ENCODE peak calls at places on chromosomes 13 and 19, in five cellular contexts. One of them, this sample, is unnamed.

GRCh38 chr13:39597828-39598227 is 5.2 kb downstream of the LHFPL6 start:
- DNase-seq in H9: no peak
- DNase-seq in endodermal cell: no peak
- DNase-seq in AG04450: no peak
- DNase-seq in CD4-positive, alpha-beta T cell: no peak
- DNase-seq in this sample: no peak

GRCh38 chr19:7637374-7638256 is 705 bp downstream of the STXBP2 start:
- DNase-seq in H9: no peak
- DNase-seq in endodermal cell: no peak
- DNase-seq in AG04450: no peak
- DNase-seq in CD4-positive, alpha-beta T cell: no peak
- DNase-seq in this sample: no peak

GRCh38 chr19:8208710-8209110 is 460 bp upstream of the CERS4 start:
- DNase-seq in H9: no peak
- DNase-seq in endodermal cell: no peak
- DNase-seq in AG04450: no peak
- DNase-seq in CD4-positive, alpha-beta T cell: no peak
- DNase-seq in this sample: peak

GRCh38 chr19:13169769-13170168 is 19.6 kb downstream of the IER2 start:
- DNase-seq in H9: no peak
- DNase-seq in endodermal cell: no peak
- DNase-seq in AG04450: no peak
- DNase-seq in CD4-positive, alpha-beta T cell: no peak
- DNase-seq in this sample: no peak

GRCh38 chr13:32538234-32538620 is 368 bp downstream of the N4BP2L2 start:
- DNase-seq in H9: no peak
- DNase-seq in endodermal cell: no peak
- DNase-seq in AG04450: no peak
- DNase-seq in CD4-positive, alpha-beta T cell: no peak
- DNase-seq in this sample: no peak

GRCh38 chr13:74039154-74039553 is 95.0 kb downstream of the KLF12 start:
- DNase-seq in H9: no peak
- DNase-seq in endodermal cell: no peak
- DNase-seq in AG04450: no peak
- DNase-seq in CD4-positive, alpha-beta T cell: no peak
- DNase-seq in this sample: no peak

GRCh38 chr13:58376349-58376748 is 744.8 kb downstream of the PCDH17 start:
- DNase-seq in H9: no peak
- DNase-seq in endodermal cell: no peak
- DNase-seq in AG04450: no peak
- DNase-seq in CD4-positive, alpha-beta T cell: no peak
- DNase-seq in this sample: no peak

GRCh38 chr19:40771101-40771539 is 4.2 kb upstream of the MIA start:
- DNase-seq in H9: no peak
- DNase-seq in endodermal cell: no peak
- DNase-seq in AG04450: no peak
- DNase-seq in CD4-positive, alpha-beta T cell: no peak
- DNase-seq in this sample: no peak

GRCh38 chr13:45384474-45385174 is 33.5 kb downstream of the SLC25A30 start:
- DNase-seq in H9: no peak
- DNase-seq in endodermal cell: no peak
- DNase-seq in AG04450: no peak
- DNase-seq in CD4-positive, alpha-beta T cell: no peak
- DNase-seq in this sample: no peak

GRCh38 chr13:110957181-110957884 is 42.5 kb upstream of the ANKRD10 start:
- DNase-seq in H9: no peak
- DNase-seq in endodermal cell: peak
- DNase-seq in AG04450: no peak
- DNase-seq in CD4-positive, alpha-beta T cell: no peak
- DNase-seq in this sample: no peak

GRCh38 chr19:41401483-41401882 is 3.9 kb downstream of the BCKDHA start:
- DNase-seq in H9: no peak
- DNase-seq in endodermal cell: no peak
- DNase-seq in AG04450: no peak
- DNase-seq in CD4-positive, alpha-beta T cell: no peak
- DNase-seq in this sample: no peak

GRCh38 chr13:22311734-22312404 is 641.0 kb downstream of the FGF9 start:
- DNase-seq in H9: peak
- DNase-seq in endodermal cell: peak
- DNase-seq in AG04450: no peak
- DNase-seq in CD4-positive, alpha-beta T cell: no peak
- DNase-seq in this sample: no peak

GRCh38 chr19:52343548-52343947 is 7.5 kb downstream of the ZNF610 start:
- DNase-seq in H9: peak
- DNase-seq in endodermal cell: peak
- DNase-seq in AG04450: no peak
- DNase-seq in CD4-positive, alpha-beta T cell: peak
- DNase-seq in this sample: peak

GRCh38 chr19:2315818-2316353 is 7.9 kb upstream of the LINGO3 start:
- DNase-seq in H9: peak
- DNase-seq in endodermal cell: peak
- DNase-seq in AG04450: no peak
- DNase-seq in CD4-positive, alpha-beta T cell: no peak
- DNase-seq in this sample: peak

GRCh38 chr19:8663920-8664670 is 33.7 kb downstream of the NFILZ start:
- DNase-seq in H9: peak
- DNase-seq in endodermal cell: no peak
- DNase-seq in AG04450: no peak
- DNase-seq in CD4-positive, alpha-beta T cell: peak
- DNase-seq in this sample: no peak

GRCh38 chr19:1825909-1826556 is 14.0 kb upstream of the ATP8B3 start:
- DNase-seq in H9: peak
- DNase-seq in endodermal cell: peak
- DNase-seq in AG04450: peak
- DNase-seq in CD4-positive, alpha-beta T cell: peak
- DNase-seq in this sample: no peak

GRCh38 chr19:35118268-35119026 is 2.8 kb downstream of the FXYD3 start:
- DNase-seq in H9: no peak
- DNase-seq in endodermal cell: no peak
- DNase-seq in AG04450: no peak
- DNase-seq in CD4-positive, alpha-beta T cell: no peak
- DNase-seq in this sample: no peak

GRCh38 chr13:101514695-101515275 is 62.3 kb downstream of the ITGBL1 start:
- DNase-seq in H9: no peak
- DNase-seq in endodermal cell: peak
- DNase-seq in AG04450: peak
- DNase-seq in CD4-positive, alpha-beta T cell: no peak
- DNase-seq in this sample: no peak

GRCh38 chr13:100349594-100349993 is 239.0 kb downstream of the GGACT start:
- DNase-seq in H9: no peak
- DNase-seq in endodermal cell: no peak
- DNase-seq in AG04450: no peak
- DNase-seq in CD4-positive, alpha-beta T cell: no peak
- DNase-seq in this sample: no peak

GRCh38 chr13:114115191-114115671 is 17.2 kb downstream of the RASA3 start:
- DNase-seq in H9: no peak
- DNase-seq in endodermal cell: peak
- DNase-seq in AG04450: peak
- DNase-seq in CD4-positive, alpha-beta T cell: peak
- DNase-seq in this sample: no peak

GRCh38 chr19:277581-278165 is 13.5 kb downstream of the PLPP2 start:
- DNase-seq in H9: peak
- DNase-seq in endodermal cell: peak
- DNase-seq in AG04450: no peak
- DNase-seq in CD4-positive, alpha-beta T cell: no peak
- DNase-seq in this sample: no peak

GRCh38 chr19:49594157-49595005 is 3.4 kb downstream of the PRR12 start:
- DNase-seq in H9: no peak
- DNase-seq in endodermal cell: no peak
- DNase-seq in AG04450: no peak
- DNase-seq in CD4-positive, alpha-beta T cell: no peak
- DNase-seq in this sample: no peak

GRCh38 chr13:113475911-113476310 is 14.6 kb downstream of the DCUN1D2 start:
- DNase-seq in H9: no peak
- DNase-seq in endodermal cell: no peak
- DNase-seq in AG04450: no peak
- DNase-seq in CD4-positive, alpha-beta T cell: no peak
- DNase-seq in this sample: no peak

GRCh38 chr13:108993346-108993745 is 363.9 kb downstream of the MYO16 start:
- DNase-seq in H9: no peak
- DNase-seq in endodermal cell: no peak
- DNase-seq in AG04450: no peak
- DNase-seq in CD4-positive, alpha-beta T cell: no peak
- DNase-seq in this sample: no peak

GRCh38 chr19:32646556-32646955 is 28.4 kb downstream of the ANKRD27 start:
- DNase-seq in H9: no peak
- DNase-seq in endodermal cell: no peak
- DNase-seq in AG04450: no peak
- DNase-seq in CD4-positive, alpha-beta T cell: no peak
- DNase-seq in this sample: no peak

GRCh38 chr13:24040835-24041234 is 119.7 kb upstream of the SPATA13 start:
- DNase-seq in H9: no peak
- DNase-seq in endodermal cell: no peak
- DNase-seq in AG04450: no peak
- DNase-seq in CD4-positive, alpha-beta T cell: no peak
- DNase-seq in this sample: no peak

GRCh38 chr13:80740076-80740475 is 399.1 kb upstream of the SPRY2 start:
- DNase-seq in H9: no peak
- DNase-seq in endodermal cell: no peak
- DNase-seq in AG04450: no peak
- DNase-seq in CD4-positive, alpha-beta T cell: no peak
- DNase-seq in this sample: no peak
- H3K27ac ChIP-seq in H9: no peak
- H3K27ac ChIP-seq in endodermal cell: no peak
- H3K27ac ChIP-seq in AG04450: no peak
- H3K27ac ChIP-seq in CD4-positive, alpha-beta T cell: no peak
- H3K27ac ChIP-seq in this sample: no peak

GRCh38 chr13:30477346-30478235 is 11.9 kb upstream of the HMGB1 start:
- DNase-seq in H9: peak
- DNase-seq in endodermal cell: peak
- DNase-seq in AG04450: no peak
- DNase-seq in CD4-positive, alpha-beta T cell: no peak
- DNase-seq in this sample: no peak

GRCh38 chr13:30479590-30480219 is 14.0 kb upstream of the HMGB1 start:
- DNase-seq in H9: no peak
- DNase-seq in endodermal cell: no peak
- DNase-seq in AG04450: no peak
- DNase-seq in CD4-positive, alpha-beta T cell: no peak
- DNase-seq in this sample: no peak

GRCh38 chr13:30480292-30480947 is 14.7 kb upstream of the HMGB1 start:
- DNase-seq in H9: no peak
- DNase-seq in endodermal cell: no peak
- DNase-seq in AG04450: no peak
- DNase-seq in CD4-positive, alpha-beta T cell: no peak
- DNase-seq in this sample: no peak

GRCh38 chr13:30479154-30479553 is 13.4 kb upstream of the HMGB1 start:
- DNase-seq in H9: no peak
- DNase-seq in endodermal cell: no peak
- DNase-seq in AG04450: no peak
- DNase-seq in CD4-positive, alpha-beta T cell: no peak
- DNase-seq in this sample: no peak

DNA sequence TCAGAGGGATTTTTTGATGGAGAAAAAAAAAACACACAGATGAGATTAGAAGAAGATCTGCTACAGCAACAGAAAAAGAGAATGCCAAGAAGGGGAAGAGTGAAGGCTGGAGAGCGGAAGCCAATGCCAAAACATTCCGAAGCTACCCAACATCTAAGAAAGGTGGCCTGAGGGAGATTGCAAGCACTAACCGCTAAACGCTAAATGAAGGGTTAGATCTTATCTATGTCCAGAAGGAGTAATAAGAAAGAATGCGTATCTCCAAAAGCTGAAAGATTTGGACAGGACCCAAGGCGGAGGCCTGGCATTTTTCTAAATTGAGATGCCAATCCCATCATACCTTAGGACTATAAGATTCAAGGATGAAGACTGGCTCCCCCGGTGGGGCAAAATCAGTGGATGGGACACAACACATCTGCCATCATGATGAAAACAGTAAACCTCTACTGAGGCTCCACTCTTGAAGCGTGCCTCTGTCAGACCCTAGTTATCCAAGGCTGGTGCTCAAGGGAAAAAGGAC is 15.6 kb upstream of the HMGB1 start:
- DNase-seq in H9: no peak
- DNase-seq in endodermal cell: no peak
- DNase-seq in AG04450: no peak
- DNase-seq in CD4-positive, alpha-beta T cell: no peak
- DNase-seq in this sample: no peak
- H3K27ac ChIP-seq in H9: no peak
- H3K27ac ChIP-seq in endodermal cell: no peak
- H3K27ac ChIP-seq in AG04450: no peak
- H3K27ac ChIP-seq in CD4-positive, alpha-beta T cell: no peak
- H3K27ac ChIP-seq in this sample: no peak

DNA sequence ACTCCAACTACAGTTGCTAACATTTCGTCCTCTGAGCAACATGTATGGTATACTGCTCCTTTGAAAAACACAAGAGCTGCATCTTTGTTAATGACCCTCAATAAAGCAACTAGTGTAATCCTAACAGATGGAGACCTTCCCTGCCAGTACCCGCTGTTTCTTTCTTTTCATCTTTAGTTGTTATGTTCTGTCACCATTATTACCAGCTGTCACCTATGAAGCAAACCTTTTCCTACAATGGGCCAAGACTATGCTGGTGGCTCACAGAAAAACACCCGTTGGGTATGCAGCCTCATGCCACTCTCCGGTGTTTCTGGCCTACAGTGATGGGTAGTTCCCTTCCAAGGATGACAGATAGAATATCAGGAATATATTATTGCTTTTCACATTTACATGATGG is 29.7 kb upstream of the CYSLTR2 start:
- DNase-seq in H9: no peak
- DNase-seq in endodermal cell: no peak
- DNase-seq in AG04450: no peak
- DNase-seq in CD4-positive, alpha-beta T cell: no peak
- DNase-seq in this sample: no peak
- H3K27ac ChIP-seq in H9: no peak
- H3K27ac ChIP-seq in endodermal cell: no peak
- H3K27ac ChIP-seq in AG04450: no peak
- H3K27ac ChIP-seq in CD4-positive, alpha-beta T cell: no peak
- H3K27ac ChIP-seq in this sample: no peak

GRCh38 chr19:57566396-57567256 is 7.0 kb upstream of the ZNF550 start:
- DNase-seq in H9: no peak
- DNase-seq in endodermal cell: peak
- DNase-seq in AG04450: no peak
- DNase-seq in CD4-positive, alpha-beta T cell: no peak
- DNase-seq in this sample: no peak

GRCh38 chr19:57570707-57571106 is 8.0 kb downstream of the ZNF416 start:
- DNase-seq in H9: no peak
- DNase-seq in endodermal cell: peak
- DNase-seq in AG04450: no peak
- DNase-seq in CD4-positive, alpha-beta T cell: no peak
- DNase-seq in this sample: no peak

GRCh38 chr19:57576661-57577060 is 2.0 kb downstream of the ZNF416 start:
- DNase-seq in H9: no peak
- DNase-seq in endodermal cell: no peak
- DNase-seq in AG04450: no peak
- DNase-seq in CD4-positive, alpha-beta T cell: no peak
- DNase-seq in this sample: no peak

DNA sequence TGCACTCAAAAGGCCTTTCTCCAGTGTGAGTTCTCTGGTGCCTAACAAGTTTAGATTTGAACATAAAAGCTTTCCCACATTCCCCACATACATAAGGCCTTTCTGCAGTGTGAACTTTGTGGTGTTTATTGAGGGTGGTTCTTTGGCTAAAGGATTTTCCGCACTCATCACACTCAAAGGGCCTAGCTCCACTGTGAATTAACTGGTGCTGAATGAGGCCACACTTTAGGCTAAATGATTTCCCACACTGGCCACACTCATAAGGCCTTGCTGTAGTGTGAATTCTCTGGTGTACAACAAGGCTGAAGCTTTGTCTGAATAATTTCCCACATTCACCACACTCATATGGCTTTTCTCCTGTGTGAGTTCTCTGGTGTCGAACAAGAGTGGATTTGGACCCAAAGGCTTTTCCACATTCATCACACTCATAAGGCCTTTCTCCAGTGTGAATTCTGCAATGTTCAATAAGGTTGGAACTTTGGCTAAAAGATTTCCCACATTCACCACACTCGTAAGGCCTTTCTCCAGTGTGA is 6.2 kb downstream of the ZNF416 start:
- DNase-seq in H9: no peak
- DNase-seq in endodermal cell: no peak
- DNase-seq in AG04450: no peak
- DNase-seq in CD4-positive, alpha-beta T cell: no peak
- DNase-seq in this sample: no peak
- H3K27ac ChIP-seq in H9: no peak
- H3K27ac ChIP-seq in endodermal cell: no peak
- H3K27ac ChIP-seq in AG04450: no peak
- H3K27ac ChIP-seq in CD4-positive, alpha-beta T cell: no peak
- H3K27ac ChIP-seq in this sample: no peak